ENCODE peak calls at places on chromosomes 12 and 14, in five cellular contexts. P is Daoy, U is HTR-8/SVneo, C is brain microvascular endothelial cell, J is OCI-LY7. W is an unnamed sample.

GRCh38 chr12:129762436-129762835 is 141.4 kb downstream of the TMEM132D start:
- DNase-seq in C (no peak), P (peak), J (no peak), U (no peak), W (no peak)

GRCh38 chr14:87615822-87616679 is 376.9 kb downstream of the GALC start:
- DNase-seq in P (peak), C (peak), J (peak), U (peak), W (no peak)

GRCh38 chr12:53660064-53660463 is 15.8 kb downstream of the ATP5MC2 start:
- DNase-seq in J (no peak), U (no peak), C (no peak), P (no peak), W (no peak)

GRCh38 chr12:75982974-75983660 is 48.5 kb downstream of the PHLDA1 start:
- DNase-seq in J (no peak), C (no peak), U (no peak), P (peak), W (no peak)

GRCh38 chr14:33315217-33315616 is 376.5 kb downstream of the NPAS3 start:
- DNase-seq in J (no peak), C (no peak), P (no peak), U (no peak), W (no peak)

GRCh38 chr12:40208707-40209106 is 16.1 kb upstream of the LRRK2 start:
- DNase-seq in J (peak), U (no peak), C (no peak), P (no peak), W (no peak)

GRCh38 chr12:54227376-54227775 is 38.6 kb upstream of the SMUG1 start:
- DNase-seq in C (no peak), J (no peak), P (no peak), U (no peak), W (no peak)

GRCh38 chr14:30058401-30058800 is 130.8 kb upstream of the PRKD1 start:
- DNase-seq in C (no peak), J (no peak), P (peak), U (no peak), W (no peak)

GRCh38 chr12:107196681-107197080 is 103.3 kb upstream of the CRY1 start:
- DNase-seq in C (peak), P (peak), J (no peak), U (no peak), W (no peak)

GRCh38 chr12:131188131-131189050 is 234.7 kb downstream of the ADGRD1 start:
- DNase-seq in J (no peak), U (no peak), P (no peak), C (no peak), W (peak)

GRCh38 chr12:106178582-106178981 is 39.8 kb upstream of the NUAK1 start:
- DNase-seq in U (no peak), J (no peak), P (no peak), C (no peak), W (no peak)

GRCh38 chr14:58747181-58747580 is 109.4 kb downstream of the DACT1 start:
- DNase-seq in P (peak), J (no peak), C (peak), U (peak), W (no peak)

GRCh38 chr14:86973177-86973576 is 1019.8 kb downstream of the GALC start:
- DNase-seq in C (no peak), U (no peak), J (peak), P (no peak), W (no peak)

GRCh38 chr12:123840765-123841425 is 78.8 kb downstream of the DNAH10 start:
- DNase-seq in C (no peak), U (no peak), P (no peak), J (no peak), W (peak)

GRCh38 chr14:68230941-68231717 is 411.6 kb downstream of the RAD51B start:
- DNase-seq in C (no peak), U (peak), P (peak), J (no peak), W (no peak)

GRCh38 chr14:101561145-101561896 is at the start of gene DIO3:
- DNase-seq in U (peak), C (no peak), J (no peak), P (no peak), W (no peak)